ENCODE peak calls at places on chromosomes 5 and 9, in five cellular contexts. I is heart left ventricle; B is gastrocnemius medialis; T is effector memory CD4-positive, alpha-beta T cell; P is cardiac muscle cell. A is an unnamed sample. For H3K9me3, the result is how much of the 10 kb centered on the place peaks cover.

GRCh38 chr5:102902647-102903046 is 147.5 kb downstream of the PAM start:
- DNase-seq in B (no peak), T (no peak), P (no peak), I (no peak), A (no peak)

GRCh38 chr5:54832066-54832465 is 153.3 kb downstream of the ESM1 start:
- DNase-seq in B (no peak), P (no peak), T (no peak), I (no peak), A (no peak)

GRCh38 chr5:134409321-134409720 is 2.4 kb downstream of the CDKN2AIPNL start:
- DNase-seq in I (no peak), T (no peak), B (no peak), P (no peak), A (no peak)

GRCh38 chr9:70589571-70590263 is 175.3 kb upstream of the KLF9 start:
- DNase-seq in T (no peak), P (peak), B (peak), I (no peak), A (no peak)

GRCh38 chr9:99967457-99967856 is 61.0 kb downstream of the STX17 start:
- DNase-seq in I (no peak), P (no peak), T (no peak), B (no peak), A (no peak)

GRCh38 chr5:57042524-57042931 is 90.6 kb upstream of the MIER3 start:
- DNase-seq in I (no peak), P (no peak), T (no peak), B (no peak), A (no peak)

GRCh38 chr5:58462623-58463230 is 2.8 kb upstream of the PLK2 start:
- DNase-seq in T (peak), B (no peak), I (no peak), P (peak), A (peak)

GRCh38 chr9:14141736-14142135 is 172.2 kb downstream of the NFIB start:
- DNase-seq in B (no peak), P (no peak), T (no peak), I (no peak), A (no peak)

GRCh38 chr5:64923151-64923685 is 154.5 kb downstream of the CWC27 start:
- DNase-seq in T (no peak), I (no peak), P (peak), B (no peak), A (no peak)

GRCh38 chr5:1006656-1007071 is 1.9 kb upstream of the NKD2 start:
- DNase-seq in B (peak), I (peak), T (no peak), P (no peak), A (peak)

GRCh38 chr9:70600479-70600878 is 186.0 kb upstream of the KLF9 start:
- DNase-seq in I (no peak), P (peak), B (peak), T (no peak), A (no peak)

GRCh38 chr5:1551426-1551825 is 27.7 kb upstream of the LPCAT1 start:
- DNase-seq in B (no peak), T (no peak), P (no peak), I (peak), A (no peak)

GRCh38 chr5:146327471-146327870 is 11.2 kb upstream of the POU4F3 start:
- DNase-seq in B (no peak), P (no peak), T (no peak), I (no peak), A (no peak)

GRCh38 chr5:122312670-122312988 is 592 bp downstream of the SNCAIP start:
- DNase-seq in T (no peak), B (no peak), P (peak), I (peak), A (no peak)

GRCh38 chr9:86801246-86801645 is 146.1 kb downstream of the GAS1 start:
- DNase-seq in P (peak), B (no peak), I (no peak), T (no peak), A (no peak)

GRCh38 chr5:170597876-170598275 is 94.1 kb downstream of the KCNIP1 start:
- DNase-seq in I (no peak), T (no peak), B (no peak), P (peak), A (no peak)

DNA sequence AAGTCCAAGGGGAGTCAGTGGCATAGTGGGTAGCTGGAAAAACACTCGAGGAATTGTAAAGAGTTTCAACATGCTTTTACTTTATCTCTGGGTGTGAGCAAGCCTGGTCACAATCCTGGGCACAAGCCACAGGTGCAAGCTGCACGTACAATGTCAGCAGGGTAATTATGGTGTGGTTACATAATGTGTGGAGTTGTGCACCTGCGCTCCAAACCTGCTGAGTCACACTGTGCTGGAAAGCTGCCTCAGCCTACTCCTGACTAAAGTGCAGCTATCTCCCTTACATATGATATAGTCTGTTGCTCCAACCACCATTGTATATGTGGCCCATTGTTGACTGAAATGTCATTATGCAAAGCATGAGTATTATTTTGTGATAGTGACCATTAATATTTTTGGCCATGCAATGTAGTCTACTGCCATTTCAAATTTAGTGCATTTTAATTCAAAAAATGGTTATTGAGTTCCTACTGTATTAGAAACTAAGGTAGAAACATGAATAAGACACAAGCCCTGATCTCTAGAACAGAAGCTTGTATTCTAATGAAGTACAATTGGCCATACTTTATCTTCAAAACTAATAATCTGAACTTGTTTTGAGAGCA is 160.9 kb upstream of the SLC30A5 start:
- DNase-seq in I (no peak), B (no peak), T (no peak), P (no peak), A (no peak)
- H3K9me3 ChIP-seq in I (under half), B (under half), T (under half), P (under half), A (under half)

DNA sequence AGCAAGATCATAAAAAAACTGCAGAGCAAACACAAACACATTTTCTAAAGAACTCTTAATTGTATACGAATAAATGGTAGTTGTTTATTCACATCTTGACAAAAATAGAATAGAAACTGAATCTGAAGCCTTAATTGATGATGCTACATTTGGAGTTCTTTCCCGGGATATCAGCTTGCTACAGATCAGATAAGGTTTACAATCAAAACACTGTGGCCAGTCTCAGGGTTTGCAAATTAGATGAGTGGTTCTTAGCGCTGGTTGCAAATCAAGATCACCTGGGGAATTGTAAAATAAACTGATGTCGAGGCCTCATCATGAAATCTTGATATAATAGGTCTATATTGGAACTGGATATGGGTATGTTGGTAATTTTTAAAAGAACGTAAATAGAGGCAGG is 480.1 kb upstream of the C9orf72 start:
- DNase-seq in P (no peak), B (no peak), T (no peak), I (no peak), A (no peak)
- H3K9me3 ChIP-seq in P (under half), B (under half), T (under half), I (under half), A (under half)

DNA sequence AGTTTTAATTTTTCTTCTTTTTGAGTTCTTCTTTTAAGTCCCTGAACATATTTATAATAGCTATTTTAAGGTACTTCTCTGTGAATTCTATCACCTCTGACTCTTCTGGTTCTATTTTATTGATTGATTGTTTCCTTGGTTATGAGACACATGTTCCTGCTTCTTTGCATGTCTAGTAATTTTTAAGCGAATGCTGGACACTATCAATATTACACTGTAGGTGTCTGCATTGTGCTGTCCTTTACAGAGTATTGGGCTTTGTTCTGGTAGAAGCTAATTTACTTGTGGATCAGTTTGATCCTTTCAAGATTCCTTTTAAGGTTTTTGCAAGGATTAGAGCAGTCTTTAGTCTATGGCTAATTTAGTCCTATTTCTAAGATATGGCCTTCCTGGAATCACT is 195.7 kb downstream of the GAPVD1 start:
- DNase-seq in I (no peak), T (no peak), B (no peak), P (no peak), A (no peak)
- H3K9me3 ChIP-seq in I (under half), T (under half), B (under half), P (under half), A (under half)

GRCh38 chr9:76877961-76878360 is 28.0 kb downstream of the PRUNE2 start:
- DNase-seq in I (no peak), B (no peak), P (no peak), T (no peak), A (no peak)

GRCh38 chr9:76880210-76880609 is 25.7 kb downstream of the PRUNE2 start:
- DNase-seq in I (no peak), T (no peak), P (no peak), B (no peak), A (no peak)

GRCh38 chr9:76876098-76876497 is 29.8 kb downstream of the PRUNE2 start:
- DNase-seq in B (no peak), I (no peak), T (no peak), P (peak), A (no peak)

GRCh38 chr9:76882686-76883085 is 23.2 kb downstream of the PRUNE2 start:
- DNase-seq in I (no peak), P (no peak), T (no peak), B (no peak), A (no peak)

DNA sequence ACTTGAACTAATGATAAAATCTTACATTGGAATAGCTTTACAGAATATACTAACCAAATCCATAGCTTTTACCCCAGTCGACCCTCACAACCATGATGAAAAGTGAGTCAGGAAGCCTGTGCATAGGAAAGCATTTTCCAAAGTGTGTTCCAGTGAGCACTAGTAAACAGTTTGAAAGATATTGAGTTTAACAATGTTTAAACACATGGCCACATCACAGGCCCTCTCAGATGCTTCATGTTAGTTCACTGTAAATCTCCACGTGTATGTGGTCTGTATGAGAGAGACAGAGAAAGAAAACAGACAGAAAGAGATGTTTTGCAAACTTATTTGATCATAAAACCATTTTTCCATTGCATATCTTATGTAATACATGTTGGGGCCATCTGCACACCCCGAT is 27.0 kb downstream of the PRUNE2 start:
- DNase-seq in I (no peak), P (no peak), T (no peak), B (no peak), A (no peak)
- H3K9me3 ChIP-seq in I (under half), P (under half), T (under half), B (under half), A (under half)

DNA sequence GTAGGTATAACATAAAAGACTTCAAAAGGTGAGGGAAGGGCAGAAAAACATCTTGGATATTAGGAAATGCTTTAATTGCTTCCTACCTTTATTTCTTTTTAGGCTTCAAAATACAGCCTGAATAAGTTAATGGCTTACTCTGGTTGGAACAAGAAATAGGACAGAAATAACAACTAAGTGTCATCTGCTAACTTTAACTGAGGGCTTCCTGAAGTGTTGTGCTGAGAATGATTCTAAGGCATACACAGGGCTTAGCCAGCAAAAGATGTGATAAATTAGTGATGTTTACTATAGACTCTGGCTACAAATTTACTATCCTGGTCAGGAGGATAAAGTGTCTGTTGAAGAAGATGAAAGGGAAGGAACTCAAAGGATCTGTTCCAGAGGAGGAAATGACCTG is 34.2 kb downstream of the ABHD17B start:
- DNase-seq in P (no peak), T (no peak), B (no peak), I (no peak), A (no peak)
- H3K9me3 ChIP-seq in P (under half), T (under half), B (under half), I (under half), A (under half)

GRCh38 chr9:40911647-40912046 is 216.8 kb downstream of the FOXD4L6 start:
- DNase-seq in P (no peak), I (no peak), T (no peak), B (no peak), A (no peak)
- H3K9me3 ChIP-seq in P (under half), I (half or more), T (half or more), B (half or more), A (half or more)

GRCh38 chr9:135647897-135648296 is 8.6 kb upstream of the GLT6D1 start:
- DNase-seq in I (no peak), T (no peak), B (no peak), P (no peak), A (no peak)
- H3K9me3 ChIP-seq in I (half or more), T (under half), B (under half), P (under half), A (under half)

DNA sequence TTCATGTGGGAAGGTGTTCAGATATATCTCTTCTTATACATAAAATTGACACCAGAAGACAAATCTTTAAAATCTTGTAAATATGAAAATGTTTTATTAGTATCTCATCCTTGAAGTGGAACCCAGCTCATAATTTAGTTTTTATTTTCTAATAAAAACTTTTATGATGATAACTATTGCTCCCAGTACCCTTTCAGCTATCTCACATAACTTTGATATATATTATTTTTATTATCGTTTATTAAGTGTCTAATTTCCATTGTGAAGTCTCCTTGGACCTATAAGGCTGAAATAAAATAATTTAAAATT is 16.0 kb downstream of the PCDHB15 start:
- DNase-seq in T (no peak), B (no peak), P (no peak), I (no peak), A (no peak)
- H3K9me3 ChIP-seq in T (half or more), B (under half), P (under half), I (half or more), A (under half)